ENCODE peak calls at places on chromosomes 13 and 19, in nine cellular contexts. O, A, J, T, S, K, H, P and Z are unnamed samples.

GRCh38 chr13:84917252-84917878 is 881.9 kb downstream of the SLITRK6 start:
- DNase-seq in K (no peak), A (no peak), T (peak; percentile 12), O (no peak), H (peak; percentile 77), S (no peak), P (no peak), J (no peak), Z (no peak)

GRCh38 chr19:56142897-56143434 is 1.9 kb downstream of the ZNF444 start:
- DNase-seq in T (peak; percentile 8), J (no peak), H (no peak), S (no peak), A (peak; percentile 79), K (no peak), O (no peak), P (no peak), Z (no peak)

GRCh38 chr19:42272989-42273406 is 3.9 kb downstream of the CIC start:
- DNase-seq in T (no peak), H (no peak), A (no peak), J (no peak), O (no peak), S (no peak), K (no peak), P (no peak), Z (peak; percentile 77)

GRCh38 chr19:53196777-53197396 is 3.7 kb upstream of the ZNF665 start:
- DNase-seq in O (peak; percentile 26), T (peak; percentile 93), K (peak; percentile 99), A (peak; percentile 98), J (peak; percentile 84), S (peak; percentile 99), P (peak; percentile 99), H (peak; percentile 93), Z (peak; percentile 99)

GRCh38 chr13:46166947-46167610 is 14.9 kb downstream of the LCP1 start:
- DNase-seq in K (no peak), A (no peak), O (no peak), P (no peak), S (no peak), H (no peak), J (no peak), T (no peak), Z (no peak)

GRCh38 chr13:85541476-85541875 is 257.7 kb downstream of the SLITRK6 start:
- DNase-seq in O (no peak), T (no peak), A (no peak), S (no peak), J (no peak), H (no peak), K (no peak), P (no peak), Z (no peak)

GRCh38 chr19:38239816-38240215 is 15.8 kb upstream of the DPF1 start:
- DNase-seq in K (no peak), O (no peak), S (no peak), J (no peak), A (no peak), T (no peak), H (no peak), P (no peak), Z (no peak)

GRCh38 chr19:34305221-34306058 is 51.1 kb downstream of the GARRE1 start:
- DNase-seq in J (no peak), S (no peak), H (no peak), P (no peak), T (no peak), A (no peak), K (no peak), O (no peak), Z (no peak)

GRCh38 chr13:30871713-30872029 is 34.4 kb upstream of the MEDAG start:
- DNase-seq in K (no peak), O (no peak), J (no peak), T (no peak), S (no peak), P (no peak), A (no peak), H (no peak), Z (no peak)

GRCh38 chr19:56751078-56751489 is 79.5 kb upstream of the ZNF835 start:
- DNase-seq in H (no peak), K (no peak), A (no peak), S (no peak), O (no peak), T (no peak), J (no peak), P (no peak), Z (no peak)

GRCh38 chr19:3224346-3225325 is at the start of gene CELF5:
- DNase-seq in T (peak; percentile 15), H (peak; percentile 82), K (no peak), J (no peak), A (no peak), O (no peak), S (peak; percentile 51), P (peak; percentile 59), Z (no peak)

GRCh38 chr19:1855040-1855827 is 7.0 kb upstream of the REXO1 start:
- DNase-seq in O (peak; percentile 59), S (peak; percentile 95), T (peak; percentile 96), A (peak; percentile 92), J (peak; percentile 71), H (peak; percentile 96), P (peak; percentile 95), K (peak; percentile 86), Z (peak; percentile 97)

DNA sequence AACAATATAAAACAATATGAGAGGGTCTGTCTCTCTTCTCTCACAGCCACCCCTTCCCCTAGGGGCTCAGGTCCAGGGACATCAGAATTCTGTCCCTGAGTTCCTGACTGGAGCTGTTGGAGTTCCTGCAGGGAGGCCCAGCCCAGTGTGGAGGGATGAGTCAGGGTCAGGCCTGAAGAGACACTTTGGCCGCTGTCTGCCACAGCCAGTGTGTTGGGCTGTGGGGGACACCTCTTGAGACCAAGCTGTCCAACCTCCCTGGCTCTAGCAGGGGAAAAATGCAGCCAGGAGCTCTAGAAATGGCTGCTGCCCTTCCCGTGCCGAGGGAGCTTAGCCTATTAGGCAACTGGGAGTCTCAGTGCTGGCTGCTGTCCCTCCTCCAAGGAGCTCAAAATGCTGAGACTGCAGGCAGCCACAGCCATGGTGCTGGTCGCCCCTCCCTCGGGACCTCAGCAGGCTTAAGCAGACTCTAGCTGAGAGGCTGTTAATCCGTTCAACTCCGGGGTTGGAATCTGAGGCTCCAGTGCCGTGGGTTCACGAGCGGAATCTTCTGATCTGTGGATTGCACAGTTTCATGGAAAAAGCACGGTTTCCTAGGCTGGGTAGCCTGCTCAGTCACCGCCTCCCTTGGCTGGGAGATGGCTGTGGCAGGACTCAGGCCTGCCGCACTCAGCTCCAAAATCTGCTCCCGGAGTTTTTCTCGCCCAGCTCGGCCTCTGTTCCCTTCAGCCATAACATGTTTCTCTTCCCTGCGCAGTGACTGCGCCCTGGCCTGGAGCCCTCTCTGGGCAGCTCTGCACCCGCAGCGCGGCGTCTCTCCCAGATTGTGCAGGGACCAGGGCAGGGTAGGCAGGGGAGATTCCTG is 3.8 kb upstream of the ZNF626 start:
- DNase-seq in T (no peak), H (peak; percentile 41), S (peak; percentile 37), J (no peak), A (no peak), P (peak; percentile 41), K (no peak), O (no peak), Z (peak; percentile 74)
- H3K4me3 ChIP-seq in T (no peak overlapping the region), H (peak overlapping the region; percentile 58), S (no peak overlapping the region), J (no peak overlapping the region), A (no peak overlapping the region), P (peak overlapping the region; percentile 15), K (no peak overlapping the region), O (no peak overlapping the region), Z (no peak overlapping the region)

DNA sequence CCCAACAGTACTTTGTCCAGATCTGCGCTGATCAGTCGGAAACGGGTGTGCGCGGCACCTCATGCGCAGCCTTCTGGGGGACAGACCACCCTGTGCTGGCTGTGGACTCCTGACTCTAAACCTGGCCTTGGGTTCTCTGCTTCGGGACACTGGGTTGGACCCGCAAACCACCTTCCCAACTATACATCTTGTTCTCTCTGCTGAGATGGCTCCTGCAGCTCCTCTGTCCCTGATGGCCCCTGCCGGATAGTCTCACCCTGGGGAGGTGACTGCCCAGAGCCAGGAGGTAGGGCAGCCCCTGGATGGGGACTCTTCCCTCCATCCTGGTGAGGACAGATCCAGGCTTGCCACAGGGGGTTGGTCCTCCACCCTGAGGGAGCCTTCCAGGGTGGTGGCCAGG is 23.3 kb downstream of the RFX1 start:
- DNase-seq in O (no peak), H (no peak), K (no peak), J (no peak), P (no peak), T (no peak), S (no peak), A (no peak), Z (no peak)
- H3K4me1 ChIP-seq in O (peaks cover 26% of the 10 kb centered on the region), H (no peaks in the 10 kb centered on the region), K (no peaks in the 10 kb centered on the region), J (peaks cover 44% of the 10 kb centered on the region), P (peaks cover 54% of the 10 kb centered on the region), T (no peaks in the 10 kb centered on the region), S (peaks cover 42% of the 10 kb centered on the region), A (no peaks in the 10 kb centered on the region), Z (peaks cover 18% of the 10 kb centered on the region)

GRCh38 chr13:24495151-24495729 is 17.3 kb downstream of the PARP4 start:
- DNase-seq in H (no peak), J (no peak), S (no peak), P (no peak), O (no peak), K (no peak), A (no peak), T (no peak), Z (no peak)

GRCh38 chr13:24497742-24498141 is 14.8 kb downstream of the PARP4 start:
- DNase-seq in J (no peak), H (no peak), O (no peak), T (peak; percentile 81), K (no peak), P (no peak), S (no peak), A (no peak), Z (no peak)

GRCh38 chr13:24491853-24492252 is 20.7 kb downstream of the PARP4 start:
- DNase-seq in A (no peak), K (no peak), H (no peak), P (no peak), T (no peak), O (no peak), J (no peak), S (no peak), Z (no peak)

GRCh38 chr13:24489721-24490120 is 22.9 kb downstream of the PARP4 start:
- DNase-seq in P (no peak), O (no peak), K (no peak), S (no peak), A (no peak), H (no peak), T (no peak), J (no peak), Z (no peak)

GRCh38 chr13:24493356-24493755 is 19.2 kb downstream of the PARP4 start:
- DNase-seq in S (no peak), H (no peak), P (no peak), K (no peak), A (no peak), T (no peak), O (no peak), J (no peak), Z (no peak)
- H3K4me3 ChIP-seq in S (no peak overlapping the region), H (no peak overlapping the region), P (no peak overlapping the region), K (no peak overlapping the region), A (no peak overlapping the region), T (no peak overlapping the region), O (no peak overlapping the region), J (no peak overlapping the region), Z (no peak overlapping the region)

DNA sequence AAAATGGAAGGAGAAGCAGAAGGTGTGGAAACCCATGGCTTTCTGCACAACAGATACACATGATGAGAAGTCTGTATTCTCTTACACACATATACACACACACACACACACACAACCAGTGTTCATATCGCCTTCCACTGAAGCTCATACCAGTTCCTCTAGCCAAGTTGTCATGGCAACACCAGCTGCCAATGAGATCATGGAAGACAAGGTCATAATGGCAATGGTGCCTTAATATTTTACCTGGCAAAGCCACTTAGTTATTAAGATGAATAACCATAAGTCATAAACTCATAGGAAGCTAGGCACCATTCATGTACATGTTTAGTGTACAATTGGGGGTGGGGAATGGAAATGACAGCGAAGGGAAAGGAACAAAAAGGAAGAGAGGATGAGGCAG is 2.6 kb upstream of the DHRS12 start:
- DNase-seq in H (no peak), P (no peak), S (no peak), K (peak; percentile 86), O (no peak), J (no peak), T (peak; percentile 41), A (no peak), Z (no peak)
- H3K4me1 ChIP-seq in H (peaks cover 26% of the 10 kb centered on the region), P (peaks cover 48% of the 10 kb centered on the region), S (peaks cover 49% of the 10 kb centered on the region), K (peaks cover 25% of the 10 kb centered on the region), O (peaks cover 22% of the 10 kb centered on the region), J (peaks cover 18% of the 10 kb centered on the region), T (peaks cover 8% of the 10 kb centered on the region), A (peaks cover 22% of the 10 kb centered on the region), Z (peaks cover 29% of the 10 kb centered on the region)